ENCODE peak calls at places on chromosomes 7 and 10, in four cellular contexts. One of them, this sample, is unnamed.

GRCh38 chr7:67692425-67692824 is 695.8 kb downstream of the TYW1 start:
- DNase-seq in HCT116: no peak
- DNase-seq in SK-N-SH: no peak
- DNase-seq in GM12878: no peak
- DNase-seq in this sample: peak

GRCh38 chr10:74077416-74077815 is 73.2 kb downstream of the AP3M1 start:
- DNase-seq in GM12878: no peak
- DNase-seq in HCT116: no peak
- DNase-seq in SK-N-SH: no peak
- DNase-seq in this sample: no peak

GRCh38 chr10:43258032-43258921 is 8.6 kb downstream of the RASGEF1A start:
- DNase-seq in SK-N-SH: peak
- DNase-seq in GM12878: no peak
- DNase-seq in HCT116: no peak
- DNase-seq in this sample: no peak

GRCh38 chr7:134752006-134752760 is 27.3 kb upstream of the CALD1 start:
- DNase-seq in SK-N-SH: no peak
- DNase-seq in HCT116: no peak
- DNase-seq in GM12878: no peak
- DNase-seq in this sample: no peak

GRCh38 chr7:12674861-12675260 is 12.6 kb upstream of the ARL4A start:
- DNase-seq in SK-N-SH: peak
- DNase-seq in HCT116: no peak
- DNase-seq in GM12878: no peak
- DNase-seq in this sample: no peak

GRCh38 chr10:77390481-77390891 is 247.1 kb downstream of the KCNMA1 start:
- DNase-seq in GM12878: no peak
- DNase-seq in SK-N-SH: no peak
- DNase-seq in HCT116: no peak
- DNase-seq in this sample: no peak

GRCh38 chr7:106217089-106217542 is 67.7 kb downstream of the NAMPT start:
- DNase-seq in GM12878: no peak
- DNase-seq in SK-N-SH: no peak
- DNase-seq in HCT116: peak
- DNase-seq in this sample: peak

GRCh38 chr7:99010281-99010680 is 131.9 kb downstream of the TRRAP start:
- DNase-seq in HCT116: no peak
- DNase-seq in SK-N-SH: no peak
- DNase-seq in GM12878: no peak
- DNase-seq in this sample: no peak

GRCh38 chr10:71087622-71088021 is 124.7 kb upstream of the UNC5B start:
- DNase-seq in HCT116: no peak
- DNase-seq in GM12878: no peak
- DNase-seq in SK-N-SH: no peak
- DNase-seq in this sample: no peak

GRCh38 chr7:35893649-35894048 is 92.8 kb downstream of the SEPTIN7 start:
- DNase-seq in GM12878: no peak
- DNase-seq in HCT116: no peak
- DNase-seq in SK-N-SH: no peak
- DNase-seq in this sample: no peak

GRCh38 chr7:55325371-55325792 is 39.8 kb upstream of the LANCL2 start:
- DNase-seq in HCT116: no peak
- DNase-seq in SK-N-SH: no peak
- DNase-seq in GM12878: no peak
- DNase-seq in this sample: no peak

GRCh38 chr10:31121074-31121685 is 89.5 kb upstream of the ZNF438 start:
- DNase-seq in SK-N-SH: no peak
- DNase-seq in HCT116: no peak
- DNase-seq in GM12878: no peak
- DNase-seq in this sample: no peak

GRCh38 chr7:130874071-130874915 is 140.3 kb upstream of the KLF14 start:
- DNase-seq in HCT116: no peak
- DNase-seq in SK-N-SH: no peak
- DNase-seq in GM12878: no peak
- DNase-seq in this sample: no peak

GRCh38 chr10:116271593-116272496 is 1.2 kb downstream of the GFRA1 start:
- DNase-seq in GM12878: no peak
- DNase-seq in SK-N-SH: peak
- DNase-seq in HCT116: no peak
- DNase-seq in this sample: no peak

GRCh38 chr7:115352375-115352774 is 430.5 kb downstream of the MDFIC start:
- DNase-seq in SK-N-SH: no peak
- DNase-seq in HCT116: no peak
- DNase-seq in GM12878: no peak
- DNase-seq in this sample: no peak

GRCh38 chr10:33120700-33121099 is 162.7 kb upstream of the ITGB1 start:
- DNase-seq in HCT116: no peak
- DNase-seq in GM12878: no peak
- DNase-seq in SK-N-SH: no peak
- DNase-seq in this sample: no peak

GRCh38 chr7:19290066-19290465 is 144.8 kb upstream of the FERD3L start:
- DNase-seq in SK-N-SH: no peak
- DNase-seq in GM12878: no peak
- DNase-seq in HCT116: no peak
- DNase-seq in this sample: no peak

GRCh38 chr7:11427686-11428273 is 404.2 kb downstream of the THSD7A start:
- DNase-seq in HCT116: peak
- DNase-seq in SK-N-SH: peak
- DNase-seq in GM12878: no peak
- DNase-seq in this sample: peak

GRCh38 chr10:35377050-35377723 is 40.9 kb downstream of the CCNY start:
- DNase-seq in GM12878: no peak
- DNase-seq in SK-N-SH: no peak
- DNase-seq in HCT116: no peak
- DNase-seq in this sample: no peak

GRCh38 chr10:73044378-73045285 is 52.0 kb downstream of the P4HA1 start:
- DNase-seq in SK-N-SH: no peak
- DNase-seq in HCT116: no peak
- DNase-seq in GM12878: no peak
- DNase-seq in this sample: peak

GRCh38 chr10:78417425-78418370 is 384.0 kb downstream of the RPS24 start:
- DNase-seq in HCT116: no peak
- DNase-seq in SK-N-SH: no peak
- DNase-seq in GM12878: no peak
- DNase-seq in this sample: no peak

DNA sequence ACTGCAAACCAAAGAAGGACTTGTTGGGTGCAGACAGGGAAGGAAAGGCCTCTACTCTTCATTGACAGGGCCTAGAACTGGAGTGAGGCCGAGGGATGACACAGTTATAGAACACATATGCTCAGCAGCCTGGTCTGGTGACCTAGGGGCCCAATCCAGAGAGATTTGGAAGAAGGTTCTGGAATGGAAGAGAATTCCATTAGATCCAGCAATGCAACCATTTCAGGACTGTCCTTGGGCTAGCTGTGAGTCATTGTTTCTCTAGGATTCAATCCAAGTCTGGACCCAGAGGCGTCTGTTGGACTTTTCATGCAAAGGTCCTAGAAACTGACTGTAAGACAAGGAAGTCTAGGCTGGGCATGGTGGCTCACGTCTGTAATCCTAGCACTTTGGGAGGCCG is 59.2 kb downstream of the WIPF3 start:
- DNase-seq in SK-N-SH: no peak
- DNase-seq in GM12878: no peak
- DNase-seq in HCT116: peak
- DNase-seq in this sample: no peak
- H3K27ac ChIP-seq in SK-N-SH: no peak
- H3K27ac ChIP-seq in GM12878: no peak
- H3K27ac ChIP-seq in HCT116: no peak
- H3K27ac ChIP-seq in this sample: no peak

DNA sequence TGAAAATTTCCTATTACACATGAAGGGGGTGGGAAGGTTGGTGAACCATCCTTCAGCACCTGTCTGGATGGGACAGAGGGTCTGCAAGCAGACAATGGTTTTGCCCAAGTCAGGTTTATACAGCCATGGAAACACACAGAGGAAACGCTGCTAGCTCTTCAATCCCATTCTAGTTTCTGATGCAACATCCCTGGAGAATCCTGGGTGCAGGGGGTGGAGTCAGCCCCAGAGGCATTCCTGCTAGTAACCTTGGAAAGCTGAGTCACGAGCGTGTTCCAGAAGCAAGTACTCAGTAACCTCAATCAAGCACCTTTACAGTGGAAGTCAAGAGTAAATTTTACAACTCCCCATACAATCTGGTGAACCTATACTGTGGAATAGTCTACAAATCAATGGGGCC is 95.2 kb downstream of the ZRANB1 start:
- DNase-seq in GM12878: no peak
- DNase-seq in SK-N-SH: no peak
- DNase-seq in HCT116: peak
- DNase-seq in this sample: no peak
- TF ChIP-seq REST in GM12878: no peak
- TF ChIP-seq REST in SK-N-SH: peak
- TF ChIP-seq REST in HCT116: no peak
- TF ChIP-seq REST in this sample: no peak

GRCh38 chr7:151631149-151631967 is 111.7 kb upstream of the RHEB start:
- DNase-seq in SK-N-SH: no peak
- DNase-seq in HCT116: no peak
- DNase-seq in GM12878: peak
- DNase-seq in this sample: no peak
- TF ChIP-seq CTCF in SK-N-SH: peak
- TF ChIP-seq CTCF in HCT116: no peak
- TF ChIP-seq CTCF in GM12878: no peak
- TF ChIP-seq CTCF in this sample: no peak

DNA sequence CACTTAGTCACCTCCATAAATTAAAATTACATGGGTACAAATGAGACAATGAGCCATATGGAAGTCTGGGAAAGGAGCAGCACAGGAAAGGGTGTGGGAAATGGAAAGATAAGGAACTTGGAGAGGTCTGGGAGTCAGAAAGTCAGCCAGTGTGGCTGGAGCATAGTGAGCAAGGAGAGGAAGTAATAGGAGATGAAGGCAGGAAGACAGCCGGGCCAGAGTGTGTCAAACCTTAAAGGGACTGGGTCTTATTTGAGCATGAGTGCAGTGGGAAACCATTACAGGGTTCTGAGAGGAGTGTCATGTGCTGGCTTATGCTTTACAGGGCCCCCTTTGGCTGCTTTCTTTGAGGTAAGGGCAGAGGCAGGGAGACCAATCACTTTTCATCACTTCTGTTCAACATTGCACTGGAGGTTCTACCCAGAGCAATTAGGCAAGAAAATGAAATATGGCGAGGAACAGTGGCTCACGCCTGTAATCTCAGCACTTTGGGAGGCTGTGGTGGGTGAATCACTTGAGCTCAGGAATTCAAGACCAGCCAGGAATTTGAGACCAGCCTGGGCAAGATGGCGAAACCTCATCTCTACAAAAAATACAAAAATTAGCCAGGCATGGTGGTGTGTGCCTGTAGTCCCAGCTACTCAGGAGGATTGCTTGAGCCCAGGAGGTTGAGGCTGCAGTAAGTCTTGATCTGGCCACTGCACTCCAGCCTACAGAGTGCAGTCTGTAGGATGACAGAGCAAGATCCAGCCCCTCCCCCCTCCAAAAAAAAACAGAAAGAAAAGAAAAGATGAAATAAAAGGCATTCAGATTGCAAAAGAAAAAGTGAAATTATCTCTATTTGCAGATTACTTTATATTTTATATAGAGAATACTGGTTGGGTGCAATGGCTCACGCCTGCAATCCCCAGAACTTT is 21.0 kb upstream of the ZMIZ2 start:
- DNase-seq in SK-N-SH: no peak
- DNase-seq in HCT116: no peak
- DNase-seq in GM12878: no peak
- DNase-seq in this sample: no peak
- H3K27ac ChIP-seq in SK-N-SH: no peak
- H3K27ac ChIP-seq in HCT116: no peak
- H3K27ac ChIP-seq in GM12878: no peak
- H3K27ac ChIP-seq in this sample: no peak

DNA sequence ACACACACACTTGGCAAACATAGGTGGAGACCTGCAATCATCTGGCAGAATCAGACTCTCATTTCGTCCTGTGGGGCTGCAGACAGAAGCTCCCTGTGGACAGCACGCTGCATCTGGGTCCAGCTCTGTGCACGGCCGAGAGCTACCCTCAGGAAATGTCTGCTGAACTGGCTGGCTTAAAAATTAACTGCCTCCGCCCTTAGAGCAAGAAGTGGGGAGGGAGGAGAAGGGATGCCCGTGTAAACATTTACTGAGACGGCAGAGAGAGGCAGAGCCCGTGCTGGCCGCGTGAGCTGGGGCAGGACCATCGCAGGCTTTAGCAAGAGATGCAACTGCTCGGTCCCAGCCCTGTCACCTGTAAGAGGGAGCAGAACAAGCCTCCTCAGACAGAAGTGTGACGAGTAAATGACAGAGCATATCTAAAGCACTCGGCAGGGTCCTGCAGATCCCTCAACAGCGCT is 81.8 kb downstream of the TNS3 start:
- DNase-seq in SK-N-SH: no peak
- DNase-seq in HCT116: no peak
- DNase-seq in GM12878: no peak
- DNase-seq in this sample: no peak
- TF ChIP-seq REST in SK-N-SH: no peak
- TF ChIP-seq REST in HCT116: no peak
- TF ChIP-seq REST in GM12878: no peak
- TF ChIP-seq REST in this sample: no peak